ENCODE peak calls at places on chromosome 3, in nine cellular contexts. C is A549; A is left ventricle myocardium inferior; N is retina; H is mucosa of gallbladder; F is stimulated activated CD8-positive, alpha-beta memory T cell treated with anti-CD3 and anti-CD28 coated beads, Interleukin-7, amount 100 ng/mL, for 24 hours; E is Right ventricle myocardium superior; P is HuH-7; U is NCI-H146. X is an unnamed sample.

GRCh38 chr3:43144811-43145490 is 39.1 kb upstream of the POMGNT2 start:
- DNase-seq in P (no peak), U (no peak), F (no peak), C (no peak), E (no peak), H (no peak), N (no peak), A (no peak), X (no peak)

GRCh38 chr3:38247366-38248035 is 18.1 kb upstream of the SLC22A13 start:
- DNase-seq in U (no peak), A (no peak), E (no peak), N (peak), P (no peak), F (no peak), C (peak), H (no peak), X (no peak)

GRCh38 chr3:23713641-23714040 is 92.1 kb upstream of the UBE2E1 start:
- DNase-seq in U (no peak), E (no peak), A (no peak), N (no peak), H (no peak), F (no peak), C (no peak), P (no peak), X (no peak)

GRCh38 chr3:57130426-57131209 is 34.5 kb downstream of the IL17RD start:
- DNase-seq in P (no peak), E (no peak), N (peak), H (no peak), C (no peak), U (peak), F (no peak), A (peak), X (no peak)

GRCh38 chr3:53227993-53228885 is 27.6 kb downstream of the TKT start:
- DNase-seq in H (no peak), E (peak), C (no peak), F (no peak), A (no peak), P (no peak), N (no peak), U (no peak), X (no peak)

GRCh38 chr3:14680716-14681115 is 5.8 kb downstream of the C3orf20 start:
- DNase-seq in U (no peak), C (no peak), N (no peak), E (no peak), F (no peak), P (no peak), A (no peak), H (no peak), X (no peak)

GRCh38 chr3:20853890-20854289 is 667.9 kb upstream of the SGO1 start:
- DNase-seq in U (no peak), A (no peak), E (no peak), P (no peak), H (no peak), N (no peak), C (no peak), F (no peak), X (no peak)

GRCh38 chr3:66572938-66573710 is 72.3 kb upstream of the LRIG1 start:
- DNase-seq in E (no peak), N (no peak), A (no peak), H (no peak), C (peak), P (peak), F (no peak), U (peak), X (no peak)

GRCh38 chr3:9794400-9794799 is 1.5 kb downstream of the ARPC4 start:
- DNase-seq in C (no peak), U (no peak), A (no peak), H (no peak), N (no peak), P (no peak), E (no peak), F (no peak), X (no peak)

GRCh38 chr3:149654188-149654601 is 3.6 kb downstream of the WWTR1 start:
- DNase-seq in H (no peak), U (no peak), F (no peak), C (no peak), P (no peak), A (no peak), E (no peak), N (no peak), X (no peak)

GRCh38 chr3:45008117-45008516 is 18.0 kb upstream of the CLEC3B start:
- DNase-seq in C (no peak), A (no peak), N (no peak), F (no peak), H (no peak), P (no peak), E (no peak), U (no peak), X (no peak)

GRCh38 chr3:178112134-178112533 is 424.1 kb upstream of the KCNMB2 start:
- DNase-seq in C (no peak), N (no peak), H (no peak), U (no peak), A (no peak), E (no peak), F (no peak), P (no peak), X (no peak)

GRCh38 chr3:9897408-9898372 is 5.0 kb upstream of the IL17RE start:
- DNase-seq in A (no peak), F (no peak), E (no peak), H (peak), N (no peak), U (no peak), P (peak), C (peak), X (peak)

GRCh38 chr3:2099028-2099671 is 484 bp downstream of the CNTN4 start:
- DNase-seq in F (no peak), E (no peak), H (no peak), C (no peak), A (no peak), U (peak), P (no peak), N (peak), X (no peak)

GRCh38 chr3:114071786-114072185 is 15.2 kb downstream of the QTRT2 start:
- DNase-seq in N (no peak), E (no peak), H (no peak), F (no peak), P (no peak), C (no peak), A (no peak), U (no peak), X (no peak)

GRCh38 chr3:117610156-117610555 is 900.6 kb downstream of the TUSC7 start:
- DNase-seq in C (no peak), F (no peak), A (no peak), P (no peak), N (no peak), U (no peak), H (no peak), E (no peak), X (no peak)

GRCh38 chr3:194930439-194931204 is 244.9 kb downstream of the FAM43A start:
- DNase-seq in A (peak), P (no peak), F (no peak), H (no peak), C (no peak), N (no peak), U (no peak), E (peak), X (no peak)

GRCh38 chr3:186570941-186571643 is 572 bp downstream of the DNAJB11 start:
- DNase-seq in E (no peak), N (no peak), U (peak), F (no peak), H (no peak), P (no peak), A (no peak), C (no peak), X (no peak)

GRCh38 chr3:154926721-154927120 is 153.4 kb upstream of the MME start:
- DNase-seq in N (no peak), A (no peak), C (no peak), U (no peak), F (no peak), H (no peak), E (no peak), P (no peak), X (no peak)

GRCh38 chr3:187292631-187293513 is 1.3 kb upstream of the MASP1 start:
- DNase-seq in H (no peak), C (no peak), A (peak), E (no peak), F (no peak), N (no peak), P (no peak), U (no peak), X (no peak)

GRCh38 chr3:158106773-158107461 is 697 bp upstream of the SHOX2 start:
- DNase-seq in A (no peak), F (no peak), U (peak), H (no peak), N (peak), E (no peak), P (no peak), C (peak), X (no peak)

GRCh38 chr3:3356836-3357235 is 177.3 kb upstream of the CRBN start:
- DNase-seq in H (no peak), A (no peak), F (no peak), P (no peak), E (no peak), N (no peak), U (no peak), C (no peak), X (no peak)

GRCh38 chr3:8529738-8530525 is 28.3 kb downstream of the LMCD1 start:
- DNase-seq in E (no peak), A (no peak), P (no peak), C (peak), F (no peak), U (no peak), H (no peak), N (no peak), X (no peak)

GRCh38 chr3:39990532-39990931 is 181.1 kb downstream of the MYRIP start:
- DNase-seq in U (peak), A (no peak), H (peak), P (peak), C (peak), N (no peak), E (no peak), F (peak), X (no peak)

GRCh38 chr3:60250210-60250609 is 1001.0 kb downstream of the FHIT start:
- DNase-seq in E (no peak), F (no peak), A (no peak), C (no peak), N (no peak), H (no peak), P (no peak), U (peak), X (no peak)

GRCh38 chr3:142976621-142977398 is 13.3 kb upstream of the PAQR9 start:
- DNase-seq in P (no peak), C (peak), F (no peak), A (peak), H (peak), N (no peak), E (peak), U (no peak), X (peak)

GRCh38 chr3:139394116-139394515 is 4.7 kb upstream of the COPB2 start:
- DNase-seq in U (no peak), N (no peak), H (no peak), A (no peak), E (no peak), P (no peak), C (no peak), F (no peak), X (no peak)

GRCh38 chr3:33919312-33919711 is 120.9 kb downstream of the PDCD6IP start:
- DNase-seq in A (no peak), C (no peak), U (no peak), H (no peak), F (no peak), E (no peak), P (no peak), N (no peak), X (no peak)

GRCh38 chr3:8665407-8665896 is 20.9 kb upstream of the SSUH2 start:
- DNase-seq in H (no peak), N (no peak), E (no peak), F (no peak), P (no peak), U (no peak), A (no peak), C (no peak), X (no peak)